ENCODE peak calls at places on chromosomes 16 and 17, in six cellular contexts. X is A549, F is K562, Z is IMR-90, W is GM12878, P is HepG2. T is an unnamed sample.
A peak's percentile ranks its signal among the peaks of the same experiment; 100 is the strongest.

GRCh38 chr17:73552300-73553088 is 91.8 kb downstream of the SDK2 start:
- DNase-seq in F (no peak), Z (no peak), W (no peak), X (no peak), P (no peak), T (no peak)

GRCh38 chr16:11203111-11203623 is 52.8 kb downstream of the SOCS1 start:
- DNase-seq in Z (no peak), P (no peak), W (no peak), F (no peak), X (no peak), T (no peak)

GRCh38 chr16:75392911-75393310 is 40.4 kb downstream of the CFDP1 start:
- DNase-seq in F (no peak), P (no peak), X (no peak), Z (no peak), W (no peak), T (no peak)

GRCh38 chr16:30110661-30111060 is 2.7 kb downstream of the GDPD3 start:
- DNase-seq in Z (peak; percentile 21), X (no peak), W (no peak), P (no peak), F (no peak), T (no peak)

GRCh38 chr17:46013502-46014165 is 14.6 kb downstream of the STH start:
- DNase-seq in Z (peak; percentile 70), F (no peak), P (peak; percentile 82), X (no peak), W (no peak), T (peak; percentile 65)

GRCh38 chr17:78759203-78759968 is 22.7 kb downstream of the CYTH1 start:
- DNase-seq in X (no peak), F (no peak), W (no peak), Z (peak; percentile 43), P (no peak), T (peak; percentile 58)

GRCh38 chr17:77433385-77434135 is 292.8 kb downstream of the SEC14L1 start:
- DNase-seq in X (no peak), P (no peak), Z (peak; percentile 82), W (no peak), F (no peak), T (peak; percentile 92)

GRCh38 chr16:70778901-70779309 is 22.1 kb downstream of the VAC14 start:
- DNase-seq in P (peak; percentile 82), Z (peak; percentile 92), W (no peak), F (no peak), X (peak; percentile 88), T (peak; percentile 66)

GRCh38 chr16:89412811-89413210 is 77.5 kb downstream of the ANKRD11 start:
- DNase-seq in F (peak; percentile 63), X (no peak), P (peak; percentile 74), W (no peak), Z (no peak), T (peak; percentile 61)

GRCh38 chr17:77480509-77481215 is 339.9 kb downstream of the SEC14L1 start:
- DNase-seq in X (no peak), F (no peak), Z (no peak), W (no peak), P (no peak), T (peak; percentile 75)

GRCh38 chr17:75876190-75876937 is 2.0 kb downstream of the TRIM47 start:
- DNase-seq in W (no peak), P (peak; percentile 97), F (no peak), X (peak; percentile 74), Z (no peak), T (peak; percentile 72)

GRCh38 chr16:86604436-86605220 is 26.3 kb downstream of the FOXL1 start:
- DNase-seq in F (no peak), P (no peak), X (no peak), W (no peak), Z (no peak), T (no peak)

GRCh38 chr17:60901222-60901621 is 223.6 kb downstream of the BCAS3 start:
- DNase-seq in X (no peak), F (no peak), Z (peak; percentile 25), P (no peak), W (no peak), T (no peak)

GRCh38 chr16:66856184-66856730 is 12.0 kb downstream of the CA7 start:
- DNase-seq in F (peak; percentile 5), W (no peak), Z (no peak), P (no peak), X (no peak), T (no peak)

GRCh38 chr17:4960279-4960922 is 7.2 kb downstream of the SPAG7 start:
- DNase-seq in X (no peak), W (no peak), F (no peak), P (no peak), Z (no peak), T (no peak)

GRCh38 chr17:79393358-79394038 is 217.4 kb downstream of the RBFOX3 start:
- DNase-seq in X (peak; percentile 89), W (no peak), Z (peak; percentile 40), F (peak; percentile 85), P (peak; percentile 50), T (peak; percentile 97)

GRCh38 chr16:89020925-89021595 is 44.1 kb upstream of the CBFA2T3 start:
- DNase-seq in P (no peak), F (no peak), W (no peak), X (no peak), Z (no peak), T (no peak)

GRCh38 chr16:11601425-11601824 is 14.7 kb upstream of the LITAF start:
- DNase-seq in Z (no peak), F (no peak), W (no peak), P (no peak), X (no peak), T (no peak)

GRCh38 chr17:752620-753219 is 656 bp upstream of the GEMIN4 start:
- DNase-seq in F (no peak), X (peak; percentile 45), Z (peak; percentile 49), P (no peak), W (no peak), T (peak; percentile 68)

GRCh38 chr16:84054271-84054670 is 11.7 kb upstream of the SLC38A8 start:
- DNase-seq in P (no peak), X (no peak), W (no peak), Z (no peak), F (no peak), T (no peak)

DNA sequence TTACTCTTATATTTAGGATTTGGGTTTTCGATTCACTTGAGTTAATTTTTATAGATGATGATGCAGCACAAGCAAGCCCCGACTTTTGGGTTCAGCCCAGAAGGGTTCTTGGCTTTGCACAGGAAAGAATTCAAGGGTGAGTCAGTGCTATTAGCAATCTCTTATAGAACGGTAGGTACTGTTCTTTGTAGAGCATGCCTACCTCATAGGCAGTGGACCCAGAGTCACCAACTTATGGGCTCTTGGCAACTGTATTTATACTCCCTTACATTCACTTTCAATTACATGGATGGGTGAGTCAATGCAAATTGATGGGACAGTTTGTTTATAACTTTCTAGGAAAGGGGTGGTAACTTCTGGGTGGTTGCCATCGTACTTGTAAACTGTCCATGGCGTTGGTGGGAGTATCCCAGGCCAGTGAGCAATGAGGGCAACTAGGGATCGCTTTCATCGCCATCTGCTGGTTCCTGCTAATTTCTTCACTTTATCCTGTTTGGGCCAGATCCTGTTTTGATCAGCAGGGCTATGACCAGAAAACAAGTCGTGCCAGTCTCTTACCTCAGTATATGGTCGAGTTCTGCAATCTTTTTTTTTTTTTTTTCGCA is 362.6 kb downstream of the CNTNAP4 start:
- DNase-seq in W (no peak), P (peak; percentile 47), Z (peak; percentile 1), F (no peak), X (peak; percentile 4), T (peak; percentile 13)
- TF ChIP-seq SMC3 in W (peak; percentile 46), P (peak; percentile 81), Z (no peak), F (no peak), X (peak; percentile 26), T (no peak)

GRCh38 chr16:17504050-17504449 is 33.3 kb upstream of the XYLT1 start:
- DNase-seq in F (no peak), P (no peak), Z (no peak), X (no peak), W (no peak), T (no peak)

GRCh38 chr16:17501321-17501720 is 30.6 kb upstream of the XYLT1 start:
- DNase-seq in P (no peak), Z (no peak), F (no peak), X (no peak), W (no peak), T (no peak)

GRCh38 chr16:17503331-17503730 is 32.6 kb upstream of the XYLT1 start:
- DNase-seq in P (no peak), X (no peak), Z (no peak), F (no peak), W (no peak), T (no peak)

GRCh38 chr16:17497648-17498047 is 26.9 kb upstream of the XYLT1 start:
- DNase-seq in F (no peak), Z (peak; percentile 60), W (no peak), P (no peak), X (no peak), T (no peak)

DNA sequence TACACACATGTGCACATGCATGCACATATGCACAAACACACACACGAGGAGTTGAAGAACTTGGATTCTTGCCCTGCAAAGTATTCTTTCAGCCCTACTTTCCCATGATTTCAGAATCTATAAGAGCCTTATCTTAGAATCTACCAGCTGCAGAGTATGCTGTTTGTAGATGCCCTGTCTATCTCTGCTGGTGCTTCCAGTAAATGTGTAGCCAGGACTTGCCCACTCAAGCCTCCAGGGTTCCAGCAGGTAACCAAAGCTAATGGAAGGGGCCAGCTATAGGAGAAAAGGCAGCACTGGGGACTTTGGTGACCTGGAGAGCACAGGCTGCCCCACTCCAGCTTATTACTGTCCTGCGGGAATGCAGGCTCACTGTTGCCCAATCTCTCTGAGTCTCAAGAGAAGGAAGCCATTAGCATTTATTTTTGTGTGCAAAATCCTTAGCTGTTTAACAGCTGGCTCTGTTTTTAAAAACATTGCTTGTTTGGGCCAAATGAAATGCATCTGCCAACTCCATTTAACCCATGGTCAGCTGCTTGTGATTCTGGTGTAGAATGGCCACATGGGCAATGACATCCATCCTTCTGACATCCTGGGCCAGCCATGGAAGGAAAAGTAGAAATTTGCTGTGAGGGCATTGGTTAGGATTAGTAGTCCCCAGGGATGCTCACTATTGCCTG is 28.6 kb upstream of the XYLT1 start:
- DNase-seq in F (no peak), P (no peak), X (no peak), Z (no peak), W (no peak), T (peak; percentile 30)
- TF ChIP-seq SMC3 in F (no peak), P (no peak), X (no peak), Z (no peak), W (no peak), T (no peak)

GRCh38 chr16:10171225-10171624 is 11.0 kb downstream of the GRIN2A start:
- DNase-seq in W (no peak), X (no peak), Z (no peak), F (no peak), P (peak; percentile 83), T (no peak)
- TF ChIP-seq SMC3 in W (no peak), X (no peak), Z (no peak), F (no peak), P (no peak), T (no peak)

GRCh38 chr17:64326420-64327054 is 63.5 kb upstream of the TEX2 start:
- DNase-seq in P (peak; percentile 63), X (no peak), F (no peak), W (no peak), Z (no peak), T (no peak)

GRCh38 chr17:64328036-64328874 is 62.4 kb downstream of the PECAM1 start:
- DNase-seq in Z (no peak), W (no peak), F (no peak), P (no peak), X (no peak), T (no peak)

GRCh38 chr17:64328875-64329405 is 61.7 kb downstream of the PECAM1 start:
- DNase-seq in W (no peak), P (no peak), X (no peak), Z (no peak), F (no peak), T (no peak)

GRCh38 chr17:64326030-64326419 is 63.0 kb upstream of the TEX2 start:
- DNase-seq in F (no peak), W (no peak), X (no peak), P (no peak), Z (no peak), T (no peak)

GRCh38 chr17:64327201-64327930 is 63.3 kb downstream of the PECAM1 start:
- DNase-seq in F (no peak), P (no peak), W (no peak), Z (no peak), X (no peak), T (no peak)
- TF ChIP-seq SMC3 in F (no peak), P (no peak), W (no peak), Z (no peak), X (no peak), T (no peak)